ENCODE peak calls at places on chromosomes 7 and 10, in five cellular contexts. O is activated T-cell treated with anti-CD3 and anti-CD28 coated beads for 1 hour; V is left ventricle myocardium inferior; D is activated naive CD4-positive, alpha-beta T cell treated with Interleukin-2 at 50 U/mL for 16 hours; N is stimulated activated naive CD8-positive, alpha-beta T cell treated with anti-CD3 and anti-CD28 coated beads, Interleukin-15, Interleukin-2, amounts not matched to agents 100 U/mL and 50 U/mL, for 24 hours. F is an unnamed sample.

GRCh38 chr10:30583778-30584415 is 45.7 kb downstream of the LYZL2 start:
- DNase-seq in O (no peak), V (peak; percentile 57), D (no peak), N (no peak), F (no peak)

GRCh38 chr7:77839919-77840318 is 41.3 kb downstream of the PHTF2 start:
- DNase-seq in O (no peak), V (no peak), D (no peak), N (no peak), F (no peak)

GRCh38 chr7:109879429-109879828 is 1211.5 kb upstream of the LRRN3 start:
- DNase-seq in O (no peak), V (no peak), D (no peak), N (no peak), F (no peak)

GRCh38 chr10:118459642-118460193 is 117.6 kb upstream of the FAM204A start:
- DNase-seq in O (peak; percentile 22), V (peak; percentile 19), D (peak; percentile 52), N (peak; percentile 57), F (peak; percentile 26)

GRCh38 chr10:132626761-132627735 is 89.5 kb downstream of the INPP5A start:
- DNase-seq in O (no peak), V (peak; percentile 31), D (no peak), N (no peak), F (no peak)

GRCh38 chr7:91945476-91945875 is 4.8 kb downstream of the AKAP9 start:
- DNase-seq in O (no peak), V (no peak), D (no peak), N (no peak), F (peak; percentile 29)

GRCh38 chr7:45136106-45137060 is 21.2 kb upstream of the RAMP3 start:
- DNase-seq in O (peak; percentile 53), V (no peak), D (peak; percentile 63), N (peak; percentile 63), F (peak; percentile 87)

GRCh38 chr10:72895236-72895850 is 1.8 kb downstream of the OIT3 start:
- DNase-seq in O (no peak), V (no peak), D (no peak), N (no peak), F (no peak)